ENCODE peak calls at places on chromosomes 1 and 21, in eight cellular contexts. One of them, this sample, is unnamed.

GRCh38 chr1:27343639-27344025 is 1.8 kb downstream of the SYTL1 start:
- DNase-seq in bronchial epithelial cell: no peak
- DNase-seq in neuronal stem cell: no peak
- DNase-seq in Calu3: no peak
- DNase-seq in GM06990: no peak
- DNase-seq in adipocyte: no peak
- DNase-seq in germinal center: no peak
- DNase-seq in nephron progenitor cell: no peak
- DNase-seq in this sample: no peak

GRCh38 chr1:204647114-204647804 is 38.3 kb downstream of the LRRN2 start:
- DNase-seq in bronchial epithelial cell: peak
- DNase-seq in neuronal stem cell: peak
- DNase-seq in Calu3: peak
- DNase-seq in GM06990: no peak
- DNase-seq in adipocyte: peak
- DNase-seq in germinal center: no peak
- DNase-seq in nephron progenitor cell: peak
- DNase-seq in this sample: peak

GRCh38 chr1:234550341-234551031 is 59.5 kb downstream of the IRF2BP2 start:
- DNase-seq in bronchial epithelial cell: no peak
- DNase-seq in neuronal stem cell: no peak
- DNase-seq in Calu3: no peak
- DNase-seq in GM06990: no peak
- DNase-seq in adipocyte: no peak
- DNase-seq in germinal center: no peak
- DNase-seq in nephron progenitor cell: no peak
- DNase-seq in this sample: no peak

GRCh38 chr1:244092293-244093264 is 41.5 kb downstream of the ZBTB18 start:
- DNase-seq in bronchial epithelial cell: peak
- DNase-seq in neuronal stem cell: no peak
- DNase-seq in Calu3: peak
- DNase-seq in GM06990: no peak
- DNase-seq in adipocyte: peak
- DNase-seq in germinal center: no peak
- DNase-seq in nephron progenitor cell: no peak
- DNase-seq in this sample: no peak

GRCh38 chr1:153483776-153484175 is 23.3 kb upstream of the S100A7 start:
- DNase-seq in bronchial epithelial cell: no peak
- DNase-seq in neuronal stem cell: no peak
- DNase-seq in Calu3: peak
- DNase-seq in GM06990: no peak
- DNase-seq in adipocyte: no peak
- DNase-seq in germinal center: no peak
- DNase-seq in nephron progenitor cell: no peak
- DNase-seq in this sample: peak

GRCh38 chr1:17630048-17630830 is 90.7 kb downstream of the ARHGEF10L start:
- DNase-seq in bronchial epithelial cell: no peak
- DNase-seq in neuronal stem cell: no peak
- DNase-seq in Calu3: no peak
- DNase-seq in GM06990: no peak
- DNase-seq in adipocyte: peak
- DNase-seq in germinal center: no peak
- DNase-seq in nephron progenitor cell: no peak
- DNase-seq in this sample: peak

GRCh38 chr1:206828061-206828460 is 37.4 kb upstream of the IL20 start:
- DNase-seq in bronchial epithelial cell: no peak
- DNase-seq in neuronal stem cell: no peak
- DNase-seq in Calu3: no peak
- DNase-seq in GM06990: no peak
- DNase-seq in adipocyte: no peak
- DNase-seq in germinal center: no peak
- DNase-seq in nephron progenitor cell: no peak
- DNase-seq in this sample: no peak

GRCh38 chr1:3889952-3890351 is 10.1 kb downstream of the C1orf174 start:
- DNase-seq in bronchial epithelial cell: no peak
- DNase-seq in neuronal stem cell: no peak
- DNase-seq in Calu3: no peak
- DNase-seq in GM06990: no peak
- DNase-seq in adipocyte: no peak
- DNase-seq in germinal center: no peak
- DNase-seq in nephron progenitor cell: no peak
- DNase-seq in this sample: no peak

GRCh38 chr1:54927475-54928240 is 40.7 kb upstream of the DHCR24 start:
- DNase-seq in bronchial epithelial cell: peak
- DNase-seq in neuronal stem cell: no peak
- DNase-seq in Calu3: no peak
- DNase-seq in GM06990: no peak
- DNase-seq in adipocyte: no peak
- DNase-seq in germinal center: no peak
- DNase-seq in nephron progenitor cell: no peak
- DNase-seq in this sample: no peak

GRCh38 chr1:223355699-223356098 is 8.3 kb downstream of the SUSD4 start:
- DNase-seq in bronchial epithelial cell: peak
- DNase-seq in neuronal stem cell: no peak
- DNase-seq in Calu3: no peak
- DNase-seq in GM06990: no peak
- DNase-seq in adipocyte: no peak
- DNase-seq in germinal center: no peak
- DNase-seq in nephron progenitor cell: no peak
- DNase-seq in this sample: no peak

GRCh38 chr1:16315437-16315836 is 36.8 kb downstream of the FBXO42 start:
- DNase-seq in bronchial epithelial cell: no peak
- DNase-seq in neuronal stem cell: no peak
- DNase-seq in Calu3: no peak
- DNase-seq in GM06990: no peak
- DNase-seq in adipocyte: no peak
- DNase-seq in germinal center: no peak
- DNase-seq in nephron progenitor cell: no peak
- DNase-seq in this sample: no peak

GRCh38 chr1:153936011-153936802 is 10.3 kb downstream of the DENND4B start:
- DNase-seq in bronchial epithelial cell: no peak
- DNase-seq in neuronal stem cell: no peak
- DNase-seq in Calu3: no peak
- DNase-seq in GM06990: no peak
- DNase-seq in adipocyte: no peak
- DNase-seq in germinal center: no peak
- DNase-seq in nephron progenitor cell: no peak
- DNase-seq in this sample: no peak

GRCh38 chr1:26337206-26337535 is 16.8 kb downstream of the CRYBG2 start:
- DNase-seq in bronchial epithelial cell: no peak
- DNase-seq in neuronal stem cell: no peak
- DNase-seq in Calu3: no peak
- DNase-seq in GM06990: no peak
- DNase-seq in adipocyte: no peak
- DNase-seq in germinal center: no peak
- DNase-seq in nephron progenitor cell: no peak
- DNase-seq in this sample: no peak

GRCh38 chr1:37726746-37727145 is 34.4 kb downstream of the CDCA8 start:
- DNase-seq in bronchial epithelial cell: no peak
- DNase-seq in neuronal stem cell: peak
- DNase-seq in Calu3: no peak
- DNase-seq in GM06990: no peak
- DNase-seq in adipocyte: no peak
- DNase-seq in germinal center: no peak
- DNase-seq in nephron progenitor cell: no peak
- DNase-seq in this sample: no peak

GRCh38 chr1:25676488-25676887 is 59.9 kb downstream of the MAN1C1 start:
- DNase-seq in bronchial epithelial cell: no peak
- DNase-seq in neuronal stem cell: no peak
- DNase-seq in Calu3: no peak
- DNase-seq in GM06990: no peak
- DNase-seq in adipocyte: no peak
- DNase-seq in germinal center: no peak
- DNase-seq in nephron progenitor cell: no peak
- DNase-seq in this sample: no peak

GRCh38 chr1:157697781-157698569 is 2.6 kb downstream of the FCRL3 start:
- DNase-seq in bronchial epithelial cell: peak
- DNase-seq in neuronal stem cell: no peak
- DNase-seq in Calu3: no peak
- DNase-seq in GM06990: no peak
- DNase-seq in adipocyte: no peak
- DNase-seq in germinal center: peak
- DNase-seq in nephron progenitor cell: no peak
- DNase-seq in this sample: no peak

GRCh38 chr1:230232352-230232751 is 165.3 kb downstream of the GALNT2 start:
- DNase-seq in bronchial epithelial cell: no peak
- DNase-seq in neuronal stem cell: no peak
- DNase-seq in Calu3: no peak
- DNase-seq in GM06990: no peak
- DNase-seq in adipocyte: peak
- DNase-seq in germinal center: no peak
- DNase-seq in nephron progenitor cell: no peak
- DNase-seq in this sample: no peak

GRCh38 chr1:41529621-41530395 is 45.3 kb upstream of the EDN2 start:
- DNase-seq in bronchial epithelial cell: no peak
- DNase-seq in neuronal stem cell: no peak
- DNase-seq in Calu3: no peak
- DNase-seq in GM06990: no peak
- DNase-seq in adipocyte: no peak
- DNase-seq in germinal center: no peak
- DNase-seq in nephron progenitor cell: no peak
- DNase-seq in this sample: peak

GRCh38 chr21:41778974-41779600 is 12.2 kb upstream of the RIPK4 start:
- DNase-seq in bronchial epithelial cell: no peak
- DNase-seq in neuronal stem cell: no peak
- DNase-seq in Calu3: no peak
- DNase-seq in GM06990: no peak
- DNase-seq in adipocyte: no peak
- DNase-seq in germinal center: no peak
- DNase-seq in nephron progenitor cell: no peak
- DNase-seq in this sample: peak

GRCh38 chr1:68281946-68282615 is 49.8 kb upstream of the WLS start:
- DNase-seq in bronchial epithelial cell: no peak
- DNase-seq in neuronal stem cell: no peak
- DNase-seq in Calu3: no peak
- DNase-seq in GM06990: no peak
- DNase-seq in adipocyte: no peak
- DNase-seq in germinal center: no peak
- DNase-seq in nephron progenitor cell: no peak
- DNase-seq in this sample: no peak

GRCh38 chr1:29684141-29684540 is 447.8 kb downstream of the PTPRU start:
- DNase-seq in bronchial epithelial cell: no peak
- DNase-seq in neuronal stem cell: no peak
- DNase-seq in Calu3: no peak
- DNase-seq in GM06990: no peak
- DNase-seq in adipocyte: no peak
- DNase-seq in germinal center: no peak
- DNase-seq in nephron progenitor cell: no peak
- DNase-seq in this sample: no peak

GRCh38 chr1:85448358-85448757 is 16.6 kb downstream of the DDAH1 start:
- DNase-seq in bronchial epithelial cell: no peak
- DNase-seq in neuronal stem cell: no peak
- DNase-seq in Calu3: no peak
- DNase-seq in GM06990: no peak
- DNase-seq in adipocyte: peak
- DNase-seq in germinal center: no peak
- DNase-seq in nephron progenitor cell: no peak
- DNase-seq in this sample: no peak

GRCh38 chr1:26020390-26020789 is 1.2 kb upstream of the EXTL1 start:
- DNase-seq in bronchial epithelial cell: no peak
- DNase-seq in neuronal stem cell: no peak
- DNase-seq in Calu3: no peak
- DNase-seq in GM06990: no peak
- DNase-seq in adipocyte: peak
- DNase-seq in germinal center: no peak
- DNase-seq in nephron progenitor cell: no peak
- DNase-seq in this sample: no peak

GRCh38 chr1:111541721-111542120 is 38.3 kb upstream of the ADORA3 start:
- DNase-seq in bronchial epithelial cell: peak
- DNase-seq in neuronal stem cell: no peak
- DNase-seq in Calu3: no peak
- DNase-seq in GM06990: no peak
- DNase-seq in adipocyte: no peak
- DNase-seq in germinal center: no peak
- DNase-seq in nephron progenitor cell: no peak
- DNase-seq in this sample: peak

GRCh38 chr1:4699724-4700301 is 45.4 kb downstream of the AJAP1 start:
- DNase-seq in bronchial epithelial cell: no peak
- DNase-seq in neuronal stem cell: no peak
- DNase-seq in Calu3: no peak
- DNase-seq in GM06990: no peak
- DNase-seq in adipocyte: no peak
- DNase-seq in germinal center: no peak
- DNase-seq in nephron progenitor cell: no peak
- DNase-seq in this sample: no peak

GRCh38 chr21:28632718-28633408 is 359.8 kb downstream of the LTN1 start:
- DNase-seq in bronchial epithelial cell: peak
- DNase-seq in neuronal stem cell: peak
- DNase-seq in Calu3: no peak
- DNase-seq in GM06990: no peak
- DNase-seq in adipocyte: peak
- DNase-seq in germinal center: no peak
- DNase-seq in nephron progenitor cell: no peak
- DNase-seq in this sample: peak

GRCh38 chr1:176896216-176896615 is 268.3 kb downstream of the ASTN1 start:
- DNase-seq in bronchial epithelial cell: peak
- DNase-seq in neuronal stem cell: no peak
- DNase-seq in Calu3: no peak
- DNase-seq in GM06990: no peak
- DNase-seq in adipocyte: no peak
- DNase-seq in germinal center: no peak
- DNase-seq in nephron progenitor cell: no peak
- DNase-seq in this sample: peak

GRCh38 chr1:177739780-177740179 is 230.1 kb downstream of the SEC16B start:
- DNase-seq in bronchial epithelial cell: no peak
- DNase-seq in neuronal stem cell: no peak
- DNase-seq in Calu3: no peak
- DNase-seq in GM06990: no peak
- DNase-seq in adipocyte: no peak
- DNase-seq in germinal center: no peak
- DNase-seq in nephron progenitor cell: no peak
- DNase-seq in this sample: no peak

GRCh38 chr1:75970631-75971030 is 38.4 kb upstream of the ASB17 start:
- DNase-seq in bronchial epithelial cell: peak
- DNase-seq in neuronal stem cell: no peak
- DNase-seq in Calu3: no peak
- DNase-seq in GM06990: no peak
- DNase-seq in adipocyte: no peak
- DNase-seq in germinal center: no peak
- DNase-seq in nephron progenitor cell: no peak
- DNase-seq in this sample: no peak

GRCh38 chr1:151715726-151716404 is 738 bp downstream of the CELF3 start:
- DNase-seq in bronchial epithelial cell: no peak
- DNase-seq in neuronal stem cell: peak
- DNase-seq in Calu3: no peak
- DNase-seq in GM06990: no peak
- DNase-seq in adipocyte: no peak
- DNase-seq in germinal center: no peak
- DNase-seq in nephron progenitor cell: peak
- DNase-seq in this sample: no peak

GRCh38 chr1:17010601-17011438 is 908 bp downstream of the ATP13A2 start:
- DNase-seq in bronchial epithelial cell: no peak
- DNase-seq in neuronal stem cell: no peak
- DNase-seq in Calu3: peak
- DNase-seq in GM06990: no peak
- DNase-seq in adipocyte: peak
- DNase-seq in germinal center: peak
- DNase-seq in nephron progenitor cell: no peak
- DNase-seq in this sample: no peak

GRCh38 chr1:42690477-42691156 is 8.4 kb downstream of the YBX1 start:
- DNase-seq in bronchial epithelial cell: peak
- DNase-seq in neuronal stem cell: no peak
- DNase-seq in Calu3: no peak
- DNase-seq in GM06990: no peak
- DNase-seq in adipocyte: peak
- DNase-seq in germinal center: no peak
- DNase-seq in nephron progenitor cell: no peak
- DNase-seq in this sample: peak

GRCh38 chr1:67144696-67145095 is 9.9 kb upstream of the C1orf141 start:
- DNase-seq in bronchial epithelial cell: no peak
- DNase-seq in neuronal stem cell: no peak
- DNase-seq in Calu3: no peak
- DNase-seq in GM06990: no peak
- DNase-seq in adipocyte: peak
- DNase-seq in germinal center: no peak
- DNase-seq in nephron progenitor cell: no peak
- DNase-seq in this sample: no peak

GRCh38 chr1:212630159-212630900 is 21.8 kb downstream of the ATF3 start:
- DNase-seq in bronchial epithelial cell: peak
- DNase-seq in neuronal stem cell: no peak
- DNase-seq in Calu3: peak
- DNase-seq in GM06990: peak
- DNase-seq in adipocyte: peak
- DNase-seq in germinal center: peak
- DNase-seq in nephron progenitor cell: peak
- DNase-seq in this sample: peak